ENCODE peak calls at places on chromosomes 1 and 21, in five cellular contexts. U is CD8-positive, alpha-beta memory T cell; M is uterus; Y is thoracic aorta; W is naive thymus-derived CD4-positive, alpha-beta T cell. D is an unnamed sample. For H3K36me3, the result is how much of the 10 kb centered on the place peaks cover.

GRCh38 chr1:209030454-209031167 is 552.9 kb upstream of the CAMK1G start:
- DNase-seq in U (no peak), Y (no peak), W (no peak), M (no peak), D (no peak)

GRCh38 chr1:1204425-1204920 is 1.9 kb downstream of the TNFRSF18 start:
- DNase-seq in U (no peak), M (no peak), Y (no peak), W (no peak), D (no peak)

GRCh38 chr1:46529031-46529630 is 22.3 kb downstream of the KNCN start:
- DNase-seq in Y (no peak), M (no peak), W (no peak), U (no peak), D (no peak)

GRCh38 chr1:151568626-151569088 is 28.5 kb downstream of the TUFT1 start:
- DNase-seq in M (no peak), Y (no peak), U (peak), W (peak), D (no peak)

GRCh38 chr21:46154955-46155513 is 345 bp downstream of the FTCD start:
- DNase-seq in M (peak), Y (no peak), W (no peak), U (no peak), D (no peak)

GRCh38 chr1:15444476-15445389 is 6.5 kb downstream of the CTRC start:
- DNase-seq in W (no peak), U (no peak), M (no peak), Y (no peak), D (no peak)

GRCh38 chr21:41783476-41784150 is 16.8 kb upstream of the RIPK4 start:
- DNase-seq in Y (no peak), U (no peak), W (no peak), M (no peak), D (peak)

GRCh38 chr1:182611787-182612186 is 7.6 kb upstream of the RGS16 start:
- DNase-seq in M (no peak), W (no peak), Y (no peak), U (no peak), D (no peak)

GRCh38 chr1:151146072-151146415 is 387 bp downstream of the SEMA6C start:
- DNase-seq in Y (no peak), W (no peak), M (no peak), U (no peak), D (no peak)

GRCh38 chr1:183262628-183263220 is 76.7 kb downstream of the LAMC2 start:
- DNase-seq in U (no peak), M (no peak), W (no peak), Y (no peak), D (no peak)

GRCh38 chr1:86504130-86504479 is 35.4 kb downstream of the CLCA1 start:
- DNase-seq in W (no peak), M (no peak), U (no peak), Y (no peak), D (no peak)

GRCh38 chr1:94883688-94884087 is 43.2 kb downstream of the CNN3 start:
- DNase-seq in M (no peak), W (peak), U (peak), Y (no peak), D (no peak)

GRCh38 chr1:6002714-6003501 is 10.7 kb upstream of the NPHP4 start:
- DNase-seq in M (no peak), U (no peak), Y (no peak), W (no peak), D (no peak)

GRCh38 chr1:244778356-244778755 is 57.1 kb upstream of the COX20 start:
- DNase-seq in M (no peak), Y (no peak), U (no peak), W (no peak), D (peak)

GRCh38 chr1:15997076-15997585 is 6.9 kb upstream of the SRARP start:
- DNase-seq in M (no peak), U (no peak), Y (no peak), W (no peak), D (no peak)

GRCh38 chr1:119409731-119410130 is 5.2 kb upstream of the HSD3B2 start:
- DNase-seq in W (no peak), Y (no peak), U (no peak), M (no peak), D (no peak)

GRCh38 chr1:29646161-29646775 is 409.9 kb downstream of the PTPRU start:
- DNase-seq in U (no peak), Y (no peak), W (no peak), M (no peak), D (no peak)

GRCh38 chr1:228392111-228392936 is 14.3 kb downstream of the TRIM11 start:
- DNase-seq in M (no peak), Y (no peak), U (no peak), W (no peak), D (no peak)

GRCh38 chr1:147760481-147761260 is at the start of gene GJA5:
- DNase-seq in Y (no peak), W (no peak), U (no peak), M (no peak), D (no peak)

GRCh38 chr1:58887059-58887458 is 103.2 kb upstream of the JUN start:
- DNase-seq in M (no peak), Y (no peak), U (no peak), W (no peak), D (no peak)

GRCh38 chr1:103146143-103146542 is 37.8 kb upstream of the COL11A1 start:
- DNase-seq in U (no peak), Y (no peak), W (no peak), M (no peak), D (no peak)

GRCh38 chr1:167538657-167539056 is 14.9 kb downstream of the CREG1 start:
- DNase-seq in Y (no peak), M (no peak), U (no peak), W (no peak), D (no peak)

GRCh38 chr1:222979561-222979960 is 163.5 kb downstream of the TLR5 start:
- DNase-seq in M (no peak), U (no peak), Y (no peak), W (no peak), D (no peak)

GRCh38 chr1:231776006-231776707 is 149.6 kb downstream of the DISC1 start:
- DNase-seq in W (no peak), U (no peak), M (no peak), Y (no peak), D (peak)

GRCh38 chr1:22189619-22190018 is 46.7 kb upstream of the WNT4 start:
- DNase-seq in M (no peak), Y (no peak), W (no peak), U (no peak), D (no peak)

GRCh38 chr1:69511426-69512192 is 56.1 kb upstream of the LRRC7 start:
- DNase-seq in U (no peak), Y (no peak), W (no peak), M (no peak), D (no peak)

GRCh38 chr1:3465091-3465934 is 10.8 kb downstream of the ARHGEF16 start:
- DNase-seq in W (no peak), U (no peak), M (no peak), Y (no peak), D (no peak)

GRCh38 chr1:231964955-231965354 is 338.4 kb downstream of the DISC1 start:
- DNase-seq in W (no peak), M (no peak), U (no peak), Y (no peak), D (no peak)

GRCh38 chr1:61743716-61744620 is 1.7 kb downstream of the PATJ start:
- DNase-seq in U (no peak), Y (no peak), W (no peak), M (no peak), D (no peak)

GRCh38 chr1:67771776-67772175 is 61.5 kb downstream of the GNG12 start:
- DNase-seq in M (no peak), U (no peak), W (no peak), Y (no peak), D (no peak)

GRCh38 chr1:12556368-12556930 is 61.6 kb downstream of the DHRS3 start:
- DNase-seq in W (no peak), Y (no peak), M (peak), U (no peak), D (peak)

GRCh38 chr21:46227811-46228344 is 696 bp downstream of the LSS start:
- DNase-seq in U (no peak), Y (no peak), W (peak), M (no peak), D (no peak)

GRCh38 chr1:2635271-2636010 is 2.6 kb upstream of the MMEL1 start:
- DNase-seq in Y (no peak), W (no peak), M (no peak), U (no peak), D (no peak)

GRCh38 chr1:112687361-112687760 is 12.9 kb downstream of the MOV10 start:
- DNase-seq in M (no peak), Y (no peak), U (no peak), W (no peak), D (no peak)

GRCh38 chr1:41626616-41627375 is 142.3 kb upstream of the EDN2 start:
- DNase-seq in Y (no peak), M (no peak), U (no peak), W (no peak), D (peak)

GRCh38 chr1:206419250-206419649 is 51.0 kb upstream of the IKBKE start:
- DNase-seq in U (no peak), W (no peak), Y (no peak), M (no peak), D (no peak)

GRCh38 chr1:93874025-93874651 is 4.9 kb downstream of the DNTTIP2 start:
- DNase-seq in Y (no peak), W (peak), M (no peak), U (peak), D (no peak)

GRCh38 chr1:207810606-207811295 is 58.9 kb downstream of the CD46 start:
- DNase-seq in U (no peak), Y (no peak), M (no peak), W (no peak), D (no peak)

GRCh38 chr1:220748091-220748934 is at the start of gene MTARC2:
- DNase-seq in W (no peak), Y (peak), M (peak), U (no peak), D (no peak)

GRCh38 chr1:174966000-174966572 is 33.7 kb upstream of the CACYBP start:
- DNase-seq in M (no peak), Y (no peak), U (no peak), W (no peak), D (no peak)

DNA sequence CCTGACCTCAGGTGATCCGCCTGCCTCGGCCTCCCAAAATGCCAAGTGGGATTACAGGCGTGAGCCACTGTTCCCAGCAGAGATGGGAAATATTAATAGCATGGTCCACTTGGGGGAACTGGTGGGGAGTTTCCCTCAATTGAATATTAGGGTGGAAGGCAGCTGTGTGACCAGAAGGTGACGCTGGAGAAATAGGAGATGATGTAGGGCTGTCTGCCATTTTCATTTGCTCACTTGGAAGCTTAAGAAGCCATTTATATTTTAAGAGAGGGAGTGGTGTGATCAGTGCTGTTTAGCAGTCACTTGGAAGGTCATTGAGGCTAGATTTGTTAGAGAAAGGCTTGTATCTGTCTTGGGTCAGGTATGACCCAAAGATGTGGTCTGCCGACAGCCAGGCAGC is 19.9 kb downstream of the KDM4A start:
- DNase-seq in M (no peak), W (no peak), Y (no peak), U (no peak), D (no peak)
- H3K36me3 ChIP-seq in M (under half), W (under half), Y (half or more), U (half or more), D (under half)

GRCh38 chr21:26836546-26836945 is 8.7 kb downstream of the ADAMTS1 start:
- DNase-seq in U (no peak), M (no peak), Y (no peak), W (no peak), D (no peak)
- H3K36me3 ChIP-seq in U (under half), M (under half), Y (under half), W (under half), D (under half)

DNA sequence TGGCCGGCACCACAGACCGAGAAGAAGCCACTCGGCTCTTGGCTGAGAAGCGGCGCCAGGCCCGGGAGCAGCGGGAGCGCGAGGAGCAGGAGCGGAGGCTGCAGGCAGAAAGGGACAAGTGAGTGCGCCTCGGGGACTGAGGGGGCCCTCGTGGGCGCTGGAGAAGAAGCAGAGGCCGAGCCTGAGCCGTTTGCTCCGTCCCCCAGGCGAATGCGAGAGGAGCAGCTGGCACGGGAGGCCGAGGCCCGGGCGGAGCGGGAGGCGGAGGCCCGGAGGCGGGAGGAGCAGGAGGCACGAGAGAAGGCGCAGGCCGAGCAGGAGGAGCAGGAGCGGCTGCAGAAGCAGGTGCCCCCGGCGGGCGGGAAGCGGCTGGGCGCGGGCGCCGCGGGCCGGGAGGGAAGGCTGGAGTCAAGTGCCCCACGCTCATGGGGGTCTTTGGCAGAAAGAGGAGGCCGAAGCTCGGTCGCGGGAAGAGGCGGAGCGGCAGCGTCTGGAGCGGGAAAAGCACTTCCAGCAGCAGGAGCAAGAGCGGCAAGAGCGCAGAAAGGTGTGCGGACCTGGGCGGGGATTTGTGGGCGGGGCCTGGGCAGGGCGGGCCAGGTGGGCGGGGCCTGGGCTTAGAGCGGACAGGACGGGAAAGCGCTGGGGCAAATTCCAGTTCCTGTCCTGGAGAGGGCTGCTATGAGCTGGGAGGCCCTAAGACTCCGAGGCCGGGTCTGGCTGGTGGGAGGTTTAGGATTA is 22.7 kb downstream of the MAP7D1 start:
- DNase-seq in W (no peak), M (no peak), Y (no peak), U (no peak), D (no peak)
- H3K36me3 ChIP-seq in W (under half), M (under half), Y (half or more), U (under half), D (under half)

GRCh38 chr1:117095237-117095636 is 26.3 kb downstream of the TRIM45 start:
- DNase-seq in U (no peak), W (no peak), M (no peak), Y (no peak), D (no peak)
- H3K36me3 ChIP-seq in U (under half), W (under half), M (under half), Y (under half), D (under half)